ENCODE peak calls at places on chromosomes 7 and 10, in five cellular contexts. N is tibial artery, P is bronchial epithelial cell, L is fibroblast of lung, I is GM12865. Y is an unnamed sample.

GRCh38 chr10:13371879-13372470 is 23.9 kb upstream of the SEPHS1 start:
- DNase-seq in L (peak), P (peak), N (peak), I (peak), Y (peak)

GRCh38 chr7:1492640-1493039 is 11.5 kb downstream of the INTS1 start:
- DNase-seq in N (no peak), L (no peak), I (no peak), P (no peak), Y (no peak)

GRCh38 chr10:4102802-4103344 is 317.9 kb upstream of the KLF6 start:
- DNase-seq in N (no peak), L (no peak), P (peak), I (no peak), Y (no peak)

GRCh38 chr10:13865758-13866491 is 279.2 kb downstream of the PRPF18 start:
- DNase-seq in P (peak), N (no peak), I (no peak), L (peak), Y (peak)

GRCh38 chr7:78039791-78040776 is 241.5 kb downstream of the PHTF2 start:
- DNase-seq in N (peak), I (peak), L (peak), P (no peak), Y (peak)

GRCh38 chr7:137625197-137625596 is 221.6 kb downstream of the DGKI start:
- DNase-seq in N (no peak), L (no peak), P (no peak), I (no peak), Y (no peak)

GRCh38 chr7:375491-375821 is 85.5 kb downstream of the FOXL3 start:
- DNase-seq in I (no peak), N (peak), P (no peak), L (no peak), Y (no peak)

GRCh38 chr10:8473205-8473604 is 418.7 kb downstream of the GATA3 start:
- DNase-seq in P (no peak), L (no peak), N (no peak), I (peak), Y (peak)

GRCh38 chr7:351681-352480 is 61.9 kb downstream of the FOXL3 start:
- DNase-seq in P (no peak), N (no peak), L (no peak), I (no peak), Y (no peak)

GRCh38 chr10:19563424-19564141 is 252.6 kb upstream of the PLXDC2 start:
- DNase-seq in P (no peak), L (no peak), N (no peak), I (no peak), Y (no peak)

GRCh38 chr10:48804740-48805182 is 120.1 kb downstream of the WDFY4 start:
- DNase-seq in N (no peak), L (no peak), I (peak), P (no peak), Y (no peak)

GRCh38 chr10:101565936-101566332 is 22.1 kb downstream of the POLL start:
- DNase-seq in P (no peak), N (peak), I (no peak), L (no peak), Y (no peak)

GRCh38 chr7:140229591-140230516 is 53.1 kb upstream of the KDM7A start:
- DNase-seq in I (peak), L (no peak), N (no peak), P (no peak), Y (no peak)

GRCh38 chr7:37448637-37449331 is at the start of gene ELMO1:
- DNase-seq in L (peak), N (peak), P (peak), I (peak), Y (peak)

GRCh38 chr7:44959956-44960640 is 18.7 kb downstream of the MYO1G start:
- DNase-seq in N (no peak), P (no peak), L (no peak), I (peak), Y (no peak)

GRCh38 chr7:139362302-139362701 is 2.6 kb downstream of the LUC7L2 start:
- DNase-seq in I (no peak), P (no peak), N (no peak), L (peak), Y (no peak)

GRCh38 chr7:158077441-158077840 is 510.2 kb downstream of the PTPRN2 start:
- DNase-seq in L (no peak), P (no peak), I (no peak), N (no peak), Y (no peak)

GRCh38 chr10:15461353-15462108 is 90.4 kb upstream of the FAM171A1 start:
- DNase-seq in L (peak), P (peak), I (peak), N (peak), Y (peak)

DNA sequence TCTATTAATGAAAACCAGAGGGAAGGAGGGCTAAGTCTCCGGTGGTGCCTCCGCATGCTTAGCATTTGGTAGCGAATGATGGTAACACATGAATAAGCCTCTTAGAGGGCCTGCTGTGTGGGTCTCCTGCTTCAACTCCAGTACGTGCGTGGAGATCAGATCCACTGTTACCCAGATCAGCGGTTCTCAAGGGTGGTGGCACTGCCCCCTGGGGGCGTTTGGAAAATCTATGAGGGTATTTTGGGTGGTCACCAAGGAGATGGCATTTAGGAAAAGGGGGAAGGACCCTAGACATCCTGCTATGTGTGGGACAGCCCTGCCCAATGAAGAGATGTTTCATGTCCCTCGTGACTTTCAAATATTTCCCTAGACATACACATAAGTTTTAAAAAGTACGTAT is 57.1 kb upstream of the TM9SF3 start:
- DNase-seq in L (no peak), I (no peak), N (no peak), P (no peak), Y (no peak)
- TF ChIP-seq CTCF in L (no peak), I (peak), N (no peak), P (no peak), Y (no peak)

DNA sequence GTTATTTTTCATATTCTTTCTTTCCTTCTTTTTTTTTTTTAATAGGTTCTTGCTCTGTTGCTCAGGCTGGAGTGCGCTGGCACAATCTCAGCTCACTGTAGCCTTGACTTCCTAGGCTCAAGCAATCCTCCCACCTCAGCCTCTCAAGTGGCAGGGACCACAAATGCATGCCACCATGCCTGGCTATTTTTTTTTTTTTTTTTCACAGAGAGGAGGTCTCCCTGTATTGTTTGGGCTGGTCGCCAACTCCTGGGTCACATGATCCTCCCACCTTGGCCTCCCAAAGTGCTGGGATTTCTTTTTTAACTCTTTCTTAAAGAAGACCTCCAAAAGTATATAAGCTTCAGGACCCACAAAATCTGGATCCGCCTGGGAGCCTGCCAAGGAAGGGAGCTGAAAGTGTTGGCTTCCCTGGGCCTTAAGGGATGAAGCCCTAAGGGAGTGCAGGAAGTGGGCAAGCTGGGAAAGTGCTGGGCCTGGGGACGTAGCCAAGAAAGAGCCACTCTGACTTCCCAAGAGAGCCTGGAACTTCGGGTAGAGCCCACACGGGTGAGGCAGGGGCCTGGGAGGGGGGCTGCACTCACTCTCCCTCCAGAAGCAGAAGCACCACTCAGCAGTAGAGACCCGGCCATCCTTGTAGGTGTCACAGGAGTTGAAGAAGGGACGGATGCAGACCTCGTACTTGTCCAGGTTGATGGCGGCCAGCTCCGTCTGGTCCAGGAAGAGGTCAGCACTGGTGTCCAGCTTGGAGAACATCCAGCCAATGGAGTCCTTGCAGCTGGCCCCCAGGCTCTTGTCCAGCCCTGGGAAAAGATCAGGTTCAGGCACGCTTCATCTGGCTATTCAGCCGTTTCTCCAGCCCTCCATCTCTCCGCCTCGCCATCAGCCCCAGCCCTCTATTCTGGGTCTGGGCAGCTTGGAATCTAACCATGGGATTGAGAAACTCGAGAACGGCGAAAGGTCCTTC is 21.8 kb downstream of the SPOCK2 start:
- DNase-seq in N (no peak), I (no peak), P (no peak), L (peak), Y (no peak)
- H3K4me3 ChIP-seq in N (no peak), I (no peak), P (no peak), L (no peak), Y (no peak)

DNA sequence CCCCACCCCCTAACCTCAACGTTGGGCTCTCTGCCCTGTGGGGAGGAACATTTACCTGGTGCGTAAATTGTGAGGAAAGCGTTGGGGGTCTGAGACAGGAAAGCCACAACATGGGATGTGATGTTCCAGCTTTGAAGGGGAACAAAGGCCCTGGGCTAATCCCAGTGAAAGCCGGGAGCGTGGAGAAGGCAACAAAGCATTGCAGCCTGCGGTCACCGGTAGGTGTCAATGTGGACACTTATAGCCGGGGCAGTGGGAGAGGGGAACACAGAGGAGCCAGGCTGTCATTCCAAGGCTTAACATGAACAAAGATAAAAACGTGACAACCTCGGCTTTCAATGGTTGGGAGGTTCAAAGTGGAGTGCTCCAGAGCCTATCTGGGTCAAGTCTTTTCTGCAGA is 12.7 kb downstream of the PTF1A start:
- DNase-seq in I (no peak), L (no peak), N (no peak), P (no peak), Y (no peak)
- TF ChIP-seq CTCF in I (no peak), L (no peak), N (no peak), P (no peak), Y (no peak)

DNA sequence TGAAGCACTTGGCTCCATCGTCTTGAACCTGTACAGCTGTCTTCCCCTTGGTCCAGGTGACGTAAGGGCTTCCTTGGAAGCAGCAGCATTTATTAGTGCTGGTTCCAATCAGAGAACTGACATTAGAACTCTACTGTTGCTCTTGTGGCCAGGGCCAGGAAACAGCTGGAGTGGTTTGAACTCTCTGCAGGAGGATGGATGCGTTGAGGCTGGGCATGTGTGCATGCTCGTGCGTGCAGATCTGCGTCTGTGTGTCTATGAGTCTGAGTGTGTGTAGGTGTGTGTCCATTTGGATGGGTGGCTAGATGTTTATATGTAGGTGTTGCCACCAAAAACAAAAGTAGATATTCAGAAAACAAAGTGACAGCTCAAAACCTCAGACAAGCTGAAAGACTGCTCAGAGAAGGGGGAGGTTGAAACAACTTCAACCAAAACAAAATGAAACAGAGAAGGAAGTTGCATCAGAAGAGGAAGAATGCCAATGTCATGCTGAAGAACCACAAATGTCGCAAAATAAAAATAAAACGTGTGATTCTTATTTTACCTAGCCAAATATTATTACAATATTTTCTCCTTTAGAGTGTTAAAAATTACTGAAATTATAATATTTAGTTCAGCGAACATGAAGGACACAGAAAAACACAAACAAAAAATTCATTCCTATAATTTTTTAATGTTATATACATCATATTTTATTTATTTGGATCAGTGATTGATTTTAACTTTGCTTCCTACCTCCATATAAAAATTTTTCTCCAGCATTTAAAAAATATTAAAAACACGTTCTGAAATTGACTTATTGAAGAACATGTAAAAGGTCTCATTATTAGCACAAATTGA is 96.1 kb upstream of the MKLN1 start:
- DNase-seq in P (no peak), L (peak), I (peak), N (peak), Y (peak)
- H3K4me3 ChIP-seq in P (no peak), L (no peak), I (peak), N (no peak), Y (no peak)

GRCh38 chr10:17465328-17466125 is 11.1 kb upstream of the ST8SIA6 start:
- DNase-seq in I (no peak), P (no peak), N (no peak), L (no peak), Y (no peak)
- TF ChIP-seq CTCF in I (no peak), P (no peak), N (no peak), L (no peak), Y (no peak)

Y was measured in fibroblast of the aortic adventitia.